ENCODE peak calls at places on chromosome 18, in seven cellular contexts. T is T follicular helper cell, C is lower leg skin, Q is hypothalamus, I is brain microvascular endothelial cell, K is left cardiac atrium, G is NCI-H510A treated with DMSO at 0.1 percent for 48 hours. D is an unnamed sample.

GRCh38 chr18:79366177-79367094 is 29.3 kb upstream of the NFATC1 start:
- DNase-seq in T (no peak), C (no peak), Q (no peak), I (no peak), K (no peak), G (no peak), D (no peak)

GRCh38 chr18:63773616-63774015 is 1.6 kb upstream of the SERPINB7 start:
- DNase-seq in T (no peak), C (no peak), Q (no peak), I (no peak), K (no peak), G (no peak), D (no peak)

GRCh38 chr18:79458131-79458838 is 62.6 kb downstream of the NFATC1 start:
- DNase-seq in T (no peak), C (peak), Q (no peak), I (peak), K (peak), G (no peak), D (peak)

GRCh38 chr18:23618862-23619387 is 32.6 kb upstream of the NPC1 start:
- DNase-seq in T (no peak), C (no peak), Q (peak), I (no peak), K (peak), G (no peak), D (no peak)

GRCh38 chr18:5395860-5396448 is 100.4 kb upstream of the ZBTB14 start:
- DNase-seq in T (no peak), C (no peak), Q (no peak), I (no peak), K (no peak), G (no peak), D (no peak)

GRCh38 chr18:79123948-79124347 is 54.8 kb downstream of the ATP9B start:
- DNase-seq in T (no peak), C (no peak), Q (no peak), I (no peak), K (no peak), G (no peak), D (no peak)

GRCh38 chr18:48994044-48994651 is 43.4 kb upstream of the SMAD7 start:
- DNase-seq in T (no peak), C (no peak), Q (no peak), I (peak), K (peak), G (no peak), D (peak)

GRCh38 chr18:68428666-68429065 is 286.2 kb downstream of the TMX3 start:
- DNase-seq in T (no peak), C (no peak), Q (no peak), I (no peak), K (no peak), G (no peak), D (no peak)

GRCh38 chr18:3481696-3482210 is 31.8 kb downstream of the TGIF1 start:
- DNase-seq in T (no peak), C (no peak), Q (no peak), I (no peak), K (no peak), G (no peak), D (no peak)

GRCh38 chr18:29588446-29589100 is 1411.6 kb upstream of the CDH2 start:
- DNase-seq in T (no peak), C (no peak), Q (no peak), I (no peak), K (no peak), G (no peak), D (no peak)

GRCh38 chr18:79393626-79394401 is 1.9 kb upstream of the NFATC1 start:
- DNase-seq in T (no peak), C (peak), Q (peak), I (peak), K (peak), G (no peak), D (peak)

GRCh38 chr18:62529597-62529996 is 6.8 kb downstream of the ZCCHC2 start:
- DNase-seq in T (no peak), C (no peak), Q (no peak), I (peak), K (no peak), G (no peak), D (no peak)

GRCh38 chr18:63099848-63100625 is 219.5 kb downstream of the BCL2 start:
- DNase-seq in T (no peak), C (no peak), Q (no peak), I (peak), K (peak), G (no peak), D (peak)

D was measured in left ventricle myocardium superior.